ENCODE peak calls at places on chromosomes 6 and 20, in nine cellular contexts. One of them, this sample, is unnamed. For H3K4me1 and H3K27me3, the result is how much of the 10 kb centered on the place peaks cover.

GRCh38 chr20:19944772-19945459 is 72.2 kb upstream of the NAA20 start:
- DNase-seq in uterus: no peak
- DNase-seq in mammary epithelial cell: peak
- DNase-seq in H9: no peak
- DNase-seq in CD8-positive, alpha-beta T cell: no peak
- DNase-seq in A673: no peak
- DNase-seq in lower lobe of right lung: no peak
- DNase-seq in HepG2: no peak
- DNase-seq in lung: no peak
- DNase-seq in this sample: no peak

GRCh38 chr6:37265876-37266275 is 7.9 kb upstream of the TMEM217 start:
- DNase-seq in uterus: no peak
- DNase-seq in mammary epithelial cell: no peak
- DNase-seq in H9: no peak
- DNase-seq in CD8-positive, alpha-beta T cell: no peak
- DNase-seq in A673: peak
- DNase-seq in lower lobe of right lung: no peak
- DNase-seq in HepG2: no peak
- DNase-seq in lung: no peak
- DNase-seq in this sample: no peak

GRCh38 chr20:59031326-59032022 is 661 bp downstream of the ATP5F1E start:
- DNase-seq in uterus: no peak
- DNase-seq in mammary epithelial cell: no peak
- DNase-seq in H9: no peak
- DNase-seq in CD8-positive, alpha-beta T cell: no peak
- DNase-seq in A673: no peak
- DNase-seq in lower lobe of right lung: no peak
- DNase-seq in HepG2: peak
- DNase-seq in lung: no peak
- DNase-seq in this sample: no peak

GRCh38 chr6:53038148-53038547 is 27.1 kb upstream of the FBXO9 start:
- DNase-seq in uterus: no peak
- DNase-seq in mammary epithelial cell: no peak
- DNase-seq in H9: no peak
- DNase-seq in CD8-positive, alpha-beta T cell: no peak
- DNase-seq in A673: no peak
- DNase-seq in lower lobe of right lung: no peak
- DNase-seq in HepG2: no peak
- DNase-seq in lung: no peak
- DNase-seq in this sample: no peak

GRCh38 chr6:21869085-21869771 is 275.7 kb downstream of the SOX4 start:
- DNase-seq in uterus: no peak
- DNase-seq in mammary epithelial cell: peak
- DNase-seq in H9: no peak
- DNase-seq in CD8-positive, alpha-beta T cell: no peak
- DNase-seq in A673: no peak
- DNase-seq in lower lobe of right lung: no peak
- DNase-seq in HepG2: no peak
- DNase-seq in lung: no peak
- DNase-seq in this sample: no peak

GRCh38 chr6:160256445-160256844 is 2.2 kb downstream of the SLC22A2 start:
- DNase-seq in uterus: no peak
- DNase-seq in mammary epithelial cell: peak
- DNase-seq in H9: no peak
- DNase-seq in CD8-positive, alpha-beta T cell: no peak
- DNase-seq in A673: no peak
- DNase-seq in lower lobe of right lung: no peak
- DNase-seq in HepG2: no peak
- DNase-seq in lung: no peak
- DNase-seq in this sample: no peak

GRCh38 chr20:40727960-40728359 is 38.9 kb upstream of the MAFB start:
- DNase-seq in uterus: no peak
- DNase-seq in mammary epithelial cell: peak
- DNase-seq in H9: no peak
- DNase-seq in CD8-positive, alpha-beta T cell: no peak
- DNase-seq in A673: no peak
- DNase-seq in lower lobe of right lung: no peak
- DNase-seq in HepG2: no peak
- DNase-seq in lung: no peak
- DNase-seq in this sample: no peak

GRCh38 chr6:34648808-34649207 is 47.8 kb downstream of the ILRUN start:
- DNase-seq in uterus: no peak
- DNase-seq in mammary epithelial cell: no peak
- DNase-seq in H9: no peak
- DNase-seq in CD8-positive, alpha-beta T cell: no peak
- DNase-seq in A673: no peak
- DNase-seq in lower lobe of right lung: no peak
- DNase-seq in HepG2: no peak
- DNase-seq in lung: no peak
- DNase-seq in this sample: no peak

GRCh38 chr6:3664641-3665041 is 86.9 kb downstream of the PXDC1 start:
- DNase-seq in uterus: no peak
- DNase-seq in mammary epithelial cell: no peak
- DNase-seq in H9: no peak
- DNase-seq in CD8-positive, alpha-beta T cell: no peak
- DNase-seq in A673: peak
- DNase-seq in lower lobe of right lung: no peak
- DNase-seq in HepG2: no peak
- DNase-seq in lung: no peak
- DNase-seq in this sample: no peak

GRCh38 chr20:19308151-19308550 is 95.7 kb downstream of the SLC24A3 start:
- DNase-seq in uterus: no peak
- DNase-seq in mammary epithelial cell: no peak
- DNase-seq in H9: no peak
- DNase-seq in CD8-positive, alpha-beta T cell: no peak
- DNase-seq in A673: no peak
- DNase-seq in lower lobe of right lung: no peak
- DNase-seq in HepG2: no peak
- DNase-seq in lung: no peak
- DNase-seq in this sample: no peak

GRCh38 chr6:36679043-36679821 is 718 bp downstream of the CDKN1A start:
- DNase-seq in uterus: peak
- DNase-seq in mammary epithelial cell: peak
- DNase-seq in H9: no peak
- DNase-seq in CD8-positive, alpha-beta T cell: peak
- DNase-seq in A673: peak
- DNase-seq in lower lobe of right lung: peak
- DNase-seq in HepG2: peak
- DNase-seq in lung: peak
- DNase-seq in this sample: peak

GRCh38 chr20:64177787-64178186 is 13.5 kb downstream of the MYT1 start:
- DNase-seq in uterus: no peak
- DNase-seq in mammary epithelial cell: no peak
- DNase-seq in H9: no peak
- DNase-seq in CD8-positive, alpha-beta T cell: no peak
- DNase-seq in A673: no peak
- DNase-seq in lower lobe of right lung: peak
- DNase-seq in HepG2: no peak
- DNase-seq in lung: no peak
- DNase-seq in this sample: no peak

GRCh38 chr6:56689114-56689513 is 46.4 kb upstream of the DST start:
- DNase-seq in uterus: no peak
- DNase-seq in mammary epithelial cell: no peak
- DNase-seq in H9: no peak
- DNase-seq in CD8-positive, alpha-beta T cell: no peak
- DNase-seq in A673: no peak
- DNase-seq in lower lobe of right lung: no peak
- DNase-seq in HepG2: no peak
- DNase-seq in lung: no peak
- DNase-seq in this sample: no peak

DNA sequence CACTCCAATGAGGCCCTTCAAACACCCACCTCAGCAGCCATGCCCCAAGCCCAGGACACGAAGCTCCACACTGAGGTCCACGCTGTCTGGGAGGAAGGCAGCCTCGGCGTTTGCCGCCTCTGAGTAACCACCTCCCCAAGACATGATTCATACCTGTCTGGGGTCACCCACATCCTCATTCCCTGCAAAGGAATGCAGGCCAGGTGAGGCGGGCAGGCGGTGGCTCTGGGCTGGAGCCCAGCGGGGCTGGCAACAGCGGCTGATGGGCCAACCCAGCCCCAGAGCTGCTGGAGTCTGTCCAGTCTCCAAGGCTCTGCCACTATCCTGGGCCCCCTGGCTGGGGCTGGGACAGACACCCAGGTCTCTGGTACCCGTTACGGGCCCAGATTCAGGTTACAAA is 14.8 kb downstream of the PMEPA1 start:
- DNase-seq in uterus: no peak
- DNase-seq in mammary epithelial cell: peak
- DNase-seq in H9: no peak
- DNase-seq in CD8-positive, alpha-beta T cell: no peak
- DNase-seq in A673: no peak
- DNase-seq in lower lobe of right lung: peak
- DNase-seq in HepG2: no peak
- DNase-seq in lung: peak
- DNase-seq in this sample: peak
- H3K4me1 ChIP-seq in uterus: under half
- H3K4me1 ChIP-seq in mammary epithelial cell: half or more
- H3K4me1 ChIP-seq in H9: under half
- H3K4me1 ChIP-seq in CD8-positive, alpha-beta T cell: under half
- H3K4me1 ChIP-seq in A673: under half
- H3K4me1 ChIP-seq in lower lobe of right lung: under half
- H3K4me1 ChIP-seq in HepG2: under half
- H3K4me1 ChIP-seq in lung: under half
- H3K4me1 ChIP-seq in this sample: under half

GRCh38 chr6:110355031-110355430 is 3.1 kb downstream of the METTL24 start:
- DNase-seq in uterus: no peak
- DNase-seq in mammary epithelial cell: no peak
- DNase-seq in H9: no peak
- DNase-seq in CD8-positive, alpha-beta T cell: no peak
- DNase-seq in A673: no peak
- DNase-seq in lower lobe of right lung: no peak
- DNase-seq in HepG2: no peak
- DNase-seq in lung: no peak
- DNase-seq in this sample: no peak

GRCh38 chr6:110355727-110356126 is 2.4 kb downstream of the METTL24 start:
- DNase-seq in uterus: no peak
- DNase-seq in mammary epithelial cell: no peak
- DNase-seq in H9: peak
- DNase-seq in CD8-positive, alpha-beta T cell: no peak
- DNase-seq in A673: peak
- DNase-seq in lower lobe of right lung: no peak
- DNase-seq in HepG2: no peak
- DNase-seq in lung: no peak
- DNase-seq in this sample: no peak

GRCh38 chr6:110357298-110357695 is 852 bp downstream of the METTL24 start:
- DNase-seq in uterus: peak
- DNase-seq in mammary epithelial cell: no peak
- DNase-seq in H9: no peak
- DNase-seq in CD8-positive, alpha-beta T cell: no peak
- DNase-seq in A673: peak
- DNase-seq in lower lobe of right lung: no peak
- DNase-seq in HepG2: no peak
- DNase-seq in lung: no peak
- DNase-seq in this sample: no peak

GRCh38 chr6:110357696-110358535 is at the start of gene METTL24:
- DNase-seq in uterus: peak
- DNase-seq in mammary epithelial cell: no peak
- DNase-seq in H9: peak
- DNase-seq in CD8-positive, alpha-beta T cell: peak
- DNase-seq in A673: peak
- DNase-seq in lower lobe of right lung: peak
- DNase-seq in HepG2: no peak
- DNase-seq in lung: no peak
- DNase-seq in this sample: peak

DNA sequence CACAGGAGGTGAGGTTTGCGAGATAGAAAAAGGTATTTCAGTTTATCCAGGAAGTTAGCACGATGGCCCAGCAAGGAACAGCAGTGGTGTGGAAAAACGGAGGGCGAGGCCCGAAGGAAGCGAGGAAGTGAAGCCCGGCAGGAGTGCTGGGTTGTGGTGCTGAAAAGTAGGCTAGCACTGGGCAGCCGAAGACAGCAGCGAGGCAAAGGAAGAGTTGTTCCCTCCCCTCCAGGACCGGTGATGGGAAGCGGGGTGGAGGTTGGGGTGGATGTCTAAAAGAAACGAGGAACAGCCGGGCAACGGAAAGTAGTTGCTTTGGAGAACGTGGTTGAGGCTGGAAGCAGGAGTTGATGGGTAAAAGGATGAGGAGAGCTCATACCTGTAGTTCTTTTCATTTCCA is 1.4 kb downstream of the METTL24 start:
- DNase-seq in uterus: peak
- DNase-seq in mammary epithelial cell: no peak
- DNase-seq in H9: peak
- DNase-seq in CD8-positive, alpha-beta T cell: no peak
- DNase-seq in A673: peak
- DNase-seq in lower lobe of right lung: no peak
- DNase-seq in HepG2: no peak
- DNase-seq in lung: no peak
- DNase-seq in this sample: no peak
- H3K27me3 ChIP-seq in uterus: under half
- H3K27me3 ChIP-seq in mammary epithelial cell: under half
- H3K27me3 ChIP-seq in H9: under half
- H3K27me3 ChIP-seq in CD8-positive, alpha-beta T cell: under half
- H3K27me3 ChIP-seq in A673: under half
- H3K27me3 ChIP-seq in lower lobe of right lung: under half
- H3K27me3 ChIP-seq in HepG2: under half
- H3K27me3 ChIP-seq in lung: under half
- H3K27me3 ChIP-seq in this sample: under half

DNA sequence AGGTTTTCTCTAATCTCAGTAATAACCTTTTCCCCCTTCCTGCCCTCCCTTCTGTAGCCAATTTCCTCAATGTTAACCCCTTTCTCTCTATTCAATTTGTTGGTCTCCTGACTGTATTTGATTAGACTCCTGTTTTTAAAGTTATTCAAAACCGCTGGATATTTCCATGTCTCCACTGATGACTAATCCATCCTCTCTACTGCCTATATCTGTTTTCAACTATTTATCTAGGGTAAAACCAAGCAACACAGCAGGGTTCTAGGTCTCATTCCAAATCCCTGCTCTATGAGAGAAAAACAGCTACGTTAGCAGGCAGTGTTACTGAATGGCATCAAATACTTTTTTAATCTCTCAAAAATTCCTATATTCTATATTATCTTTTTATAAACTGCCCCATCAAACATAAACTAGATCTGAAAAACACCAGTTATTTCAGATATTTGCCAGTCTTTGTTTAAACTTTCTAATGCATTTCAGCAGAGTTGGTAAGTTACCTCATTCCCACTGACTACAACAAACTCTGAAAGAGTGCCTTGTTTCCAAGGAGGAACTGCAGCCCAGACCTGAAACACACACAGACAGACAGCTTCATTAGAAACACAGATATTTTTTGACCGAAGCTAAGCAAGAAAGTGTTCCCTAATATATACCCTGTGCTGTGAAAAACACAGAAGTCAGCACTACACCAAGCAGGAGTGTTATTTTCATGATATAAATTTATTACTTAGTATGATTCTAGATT is 8.2 kb downstream of the RTN4IP1 start:
- DNase-seq in uterus: no peak
- DNase-seq in mammary epithelial cell: no peak
- DNase-seq in H9: no peak
- DNase-seq in CD8-positive, alpha-beta T cell: no peak
- DNase-seq in A673: peak
- DNase-seq in lower lobe of right lung: no peak
- DNase-seq in HepG2: peak
- DNase-seq in lung: no peak
- DNase-seq in this sample: no peak
- H3K4me1 ChIP-seq in uterus: under half
- H3K4me1 ChIP-seq in mammary epithelial cell: under half
- H3K4me1 ChIP-seq in H9: under half
- H3K4me1 ChIP-seq in CD8-positive, alpha-beta T cell: under half
- H3K4me1 ChIP-seq in A673: under half
- H3K4me1 ChIP-seq in lower lobe of right lung: under half
- H3K4me1 ChIP-seq in HepG2: half or more
- H3K4me1 ChIP-seq in lung: under half
- H3K4me1 ChIP-seq in this sample: under half

GRCh38 chr20:24773751-24774201 is 175.3 kb upstream of the CST7 start:
- DNase-seq in uterus: no peak
- DNase-seq in mammary epithelial cell: peak
- DNase-seq in H9: peak
- DNase-seq in CD8-positive, alpha-beta T cell: no peak
- DNase-seq in A673: peak
- DNase-seq in lower lobe of right lung: no peak
- DNase-seq in HepG2: no peak
- DNase-seq in lung: no peak
- DNase-seq in this sample: peak
- H3K27me3 ChIP-seq in uterus: under half
- H3K27me3 ChIP-seq in mammary epithelial cell: under half
- H3K27me3 ChIP-seq in H9: under half
- H3K27me3 ChIP-seq in CD8-positive, alpha-beta T cell: under half
- H3K27me3 ChIP-seq in A673: under half
- H3K27me3 ChIP-seq in lower lobe of right lung: under half
- H3K27me3 ChIP-seq in HepG2: under half
- H3K27me3 ChIP-seq in lung: under half
- H3K27me3 ChIP-seq in this sample: under half

This sample was measured in stomach.